ENCODE peak calls at places on chromosomes 5 and 9, in four cellular contexts. K is GM12878, Q is HepG2, C is H1. S is an unnamed sample.
A peak's percentile ranks its signal among the peaks of the same experiment; 100 is the strongest.

GRCh38 chr5:171750316-171750788 is 35.3 kb upstream of the SMIM23 start:
- DNase-seq in K (no peak), Q (peak; percentile 4), C (peak; percentile 58), S (no peak)

GRCh38 chr9:135862781-135863180 is 44.6 kb downstream of the CAMSAP1 start:
- DNase-seq in K (no peak), Q (no peak), C (no peak), S (no peak)

GRCh38 chr5:61182449-61182848 is 20.2 kb upstream of the SMIM15 start:
- DNase-seq in K (no peak), Q (no peak), C (no peak), S (no peak)

GRCh38 chr5:14142202-14142855 is 813 bp upstream of the TRIO start:
- DNase-seq in K (no peak), Q (no peak), C (no peak), S (no peak)

GRCh38 chr5:963310-963672 is 45.3 kb upstream of the NKD2 start:
- DNase-seq in K (no peak), Q (no peak), C (no peak), S (no peak)

GRCh38 chr9:21287280-21287679 is 17.8 kb downstream of the IFNA5 start:
- DNase-seq in K (no peak), Q (no peak), C (no peak), S (no peak)

GRCh38 chr5:82806513-82806912 is 270.7 kb downstream of the TMEM167A start:
- DNase-seq in K (no peak), Q (no peak), C (no peak), S (no peak)

GRCh38 chr5:143014017-143014651 is 244.0 kb downstream of the ARHGAP26 start:
- DNase-seq in K (no peak), Q (no peak), C (peak; percentile 86), S (peak; percentile 47)

GRCh38 chr5:94968507-94969095 is 316.3 kb downstream of the MCTP1 start:
- DNase-seq in K (peak; percentile 26), Q (peak; percentile 75), C (no peak), S (peak; percentile 33)

GRCh38 chr9:84271004-84271886 is 69.3 kb downstream of the SLC28A3 start:
- DNase-seq in K (no peak), Q (no peak), C (peak; percentile 63), S (peak; percentile 30)

GRCh38 chr5:8953911-8954310 is 592.0 kb downstream of the SEMA5A start:
- DNase-seq in K (no peak), Q (no peak), C (no peak), S (no peak)

GRCh38 chr5:8953016-8953415 is 592.9 kb downstream of the SEMA5A start:
- DNase-seq in K (peak; percentile 23), Q (no peak), C (no peak), S (no peak)

GRCh38 chr5:8952147-8952546 is 593.7 kb downstream of the SEMA5A start:
- DNase-seq in K (no peak), Q (no peak), C (no peak), S (no peak)

GRCh38 chr5:8956659-8957058 is 589.2 kb downstream of the SEMA5A start:
- DNase-seq in K (no peak), Q (no peak), C (no peak), S (no peak)

DNA sequence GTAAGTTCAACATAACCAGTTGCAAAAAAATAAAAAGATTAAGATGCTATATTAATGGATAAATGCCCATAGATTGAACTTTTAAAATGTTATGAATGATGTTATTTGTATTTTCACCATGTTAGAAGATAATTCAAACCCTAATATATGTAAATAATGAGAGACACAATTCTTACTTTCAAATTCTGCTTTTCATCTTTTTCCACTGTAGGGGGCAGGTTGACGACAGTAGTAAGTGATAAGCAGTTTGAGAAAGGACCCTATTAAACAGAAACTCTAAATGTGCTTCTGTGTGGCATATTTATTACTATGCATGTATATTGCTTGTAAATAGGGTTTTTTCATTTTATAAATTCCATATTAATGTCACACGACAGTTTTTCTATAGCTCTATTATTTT is 591.1 kb downstream of the SEMA5A start:
- DNase-seq in K (no peak), Q (no peak), C (no peak), S (no peak)
- TF ChIP-seq YY1 in K (no peak), Q (no peak), C (no peak), S (no peak)

DNA sequence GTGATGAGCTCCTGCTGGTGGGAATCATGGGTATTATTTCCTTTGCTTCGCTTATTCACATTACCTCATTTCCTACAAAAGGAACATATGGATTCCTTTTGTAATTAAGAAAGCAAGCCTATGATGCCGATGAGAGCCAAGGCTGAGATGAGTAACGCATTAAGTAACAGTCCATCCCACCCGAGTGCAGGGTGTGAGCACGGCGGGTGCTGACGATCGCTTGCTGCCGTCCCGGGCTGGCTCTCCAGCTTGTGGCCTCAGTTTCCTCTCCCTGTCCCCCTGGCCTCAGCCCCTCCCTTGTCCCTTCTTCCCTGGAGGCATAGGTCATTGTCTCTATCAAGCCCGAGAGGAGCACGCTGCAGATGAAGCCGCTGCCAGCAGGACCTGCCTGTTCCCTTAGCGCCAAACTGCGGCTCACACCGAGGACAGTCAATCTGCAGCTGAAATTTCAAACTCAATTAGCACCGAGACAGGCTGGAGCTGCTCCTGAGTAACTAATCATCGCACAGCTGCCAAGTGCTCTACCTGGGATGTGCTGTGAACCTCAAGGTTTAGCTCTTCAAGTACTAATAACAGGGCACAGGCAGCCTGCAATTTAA is 115.1 kb upstream of the RAPGEF1 start:
- DNase-seq in K (no peak), Q (no peak), C (no peak), S (no peak)
- TF ChIP-seq SUZ12 in K (no peak), Q (no peak), C (no peak), S (no peak)

DNA sequence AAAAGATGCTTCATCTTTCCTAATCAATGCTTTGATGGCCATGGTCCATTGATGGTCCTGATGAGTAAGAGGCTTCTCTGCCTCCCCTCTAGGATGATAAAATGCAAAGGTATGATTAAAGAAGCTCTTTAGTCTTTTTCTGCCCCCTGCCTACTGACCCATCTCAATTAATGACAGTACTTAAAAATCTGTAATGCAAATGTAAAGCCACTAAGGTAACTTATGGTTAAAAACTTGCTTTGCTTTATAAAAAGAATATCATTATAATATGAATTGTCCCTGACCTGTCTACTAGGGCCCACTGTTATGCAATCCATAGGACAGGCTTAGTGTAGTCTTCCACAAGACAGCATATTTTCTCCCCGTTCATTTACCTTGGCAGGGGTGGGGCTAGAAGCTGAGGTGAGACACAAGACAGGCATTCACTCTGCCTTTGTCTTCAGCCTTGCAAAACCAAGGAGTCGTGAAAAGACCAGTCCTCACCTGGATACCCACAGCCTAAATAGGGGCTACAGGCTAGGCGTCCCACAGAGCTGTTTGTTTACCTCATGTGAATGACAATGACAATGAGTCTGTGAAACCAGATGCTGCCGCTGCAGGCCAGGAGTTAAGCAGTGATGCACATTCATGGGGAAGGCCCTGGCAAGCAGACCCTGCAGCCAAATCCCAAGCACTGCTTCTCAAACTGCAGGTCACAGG is 60.4 kb downstream of the BNC2 start:
- DNase-seq in K (no peak), Q (no peak), C (peak; percentile 79), S (peak; percentile 98)
- H3K9ac ChIP-seq in K (no peak overlapping the region), Q (no peak overlapping the region), C (no peak overlapping the region), S (peak overlapping the region; percentile 14)

GRCh38 chr5:116068028-116068632 is 16.7 kb upstream of the COMMD10 start:
- DNase-seq in K (no peak), Q (peak; percentile 44), C (no peak), S (no peak)
- TF ChIP-seq YY1 in K (no peak), Q (no peak), C (no peak), S (no peak)

GRCh38 chr9:121157939-121158338 is 43.7 kb downstream of the RAB14 start:
- DNase-seq in K (no peak), Q (no peak), C (no peak), S (no peak)

GRCh38 chr9:121156263-121156731 is 45.4 kb downstream of the RAB14 start:
- DNase-seq in K (peak; percentile 72), Q (no peak), C (no peak), S (no peak)

GRCh38 chr9:121153642-121154041 is 48.0 kb downstream of the RAB14 start:
- DNase-seq in K (no peak), Q (no peak), C (no peak), S (no peak)

GRCh38 chr9:121150188-121150587 is 51.5 kb downstream of the RAB14 start:
- DNase-seq in K (no peak), Q (no peak), C (no peak), S (no peak)

GRCh38 chr9:121154782-121155181 is 46.9 kb downstream of the RAB14 start:
- DNase-seq in K (no peak), Q (no peak), C (no peak), S (no peak)
- TF ChIP-seq SUZ12 in K (no peak), Q (no peak), C (no peak), S (no peak)

GRCh38 chr9:124309665-124310064 is 51.9 kb downstream of the NEK6 start:
- DNase-seq in K (no peak), Q (peak; percentile 39), C (no peak), S (peak; percentile 40)
- H3K9ac ChIP-seq in K (no peak overlapping the region), Q (no peak overlapping the region), C (no peak overlapping the region), S (peak overlapping the region; percentile 43)

GRCh38 chr5:33474004-33474403 is 33.2 kb downstream of the TARS1 start:
- DNase-seq in K (no peak), Q (no peak), C (no peak), S (no peak)

GRCh38 chr5:33477816-33478215 is 37.1 kb downstream of the TARS1 start:
- DNase-seq in K (no peak), Q (no peak), C (no peak), S (no peak)

GRCh38 chr5:33474931-33475499 is 34.2 kb downstream of the TARS1 start:
- DNase-seq in K (no peak), Q (no peak), C (no peak), S (no peak)

GRCh38 chr5:33476992-33477391 is 36.2 kb downstream of the TARS1 start:
- DNase-seq in K (no peak), Q (no peak), C (no peak), S (no peak)

DNA sequence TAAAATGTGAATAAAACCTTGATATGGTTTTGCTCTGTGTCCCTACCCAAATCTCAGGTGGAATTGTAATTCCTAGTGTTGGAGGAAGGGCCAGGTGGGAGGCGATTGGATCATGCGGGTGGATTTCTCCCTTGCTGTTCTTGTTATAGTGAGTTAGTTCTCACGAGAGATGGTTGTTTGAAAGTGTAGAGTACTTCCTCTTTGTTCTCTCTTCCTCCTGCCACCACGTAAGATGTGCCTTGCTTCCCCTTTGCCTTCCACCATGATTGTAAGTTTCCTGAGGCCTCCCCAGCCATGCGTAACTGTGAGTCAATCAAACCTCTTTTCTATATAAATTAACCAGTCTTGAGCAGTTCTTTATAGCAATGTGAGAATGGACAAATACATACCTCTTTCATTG is 34.9 kb downstream of the TARS1 start:
- DNase-seq in K (no peak), Q (no peak), C (no peak), S (no peak)
- TF ChIP-seq YY1 in K (no peak), Q (no peak), C (no peak), S (no peak)

DNA sequence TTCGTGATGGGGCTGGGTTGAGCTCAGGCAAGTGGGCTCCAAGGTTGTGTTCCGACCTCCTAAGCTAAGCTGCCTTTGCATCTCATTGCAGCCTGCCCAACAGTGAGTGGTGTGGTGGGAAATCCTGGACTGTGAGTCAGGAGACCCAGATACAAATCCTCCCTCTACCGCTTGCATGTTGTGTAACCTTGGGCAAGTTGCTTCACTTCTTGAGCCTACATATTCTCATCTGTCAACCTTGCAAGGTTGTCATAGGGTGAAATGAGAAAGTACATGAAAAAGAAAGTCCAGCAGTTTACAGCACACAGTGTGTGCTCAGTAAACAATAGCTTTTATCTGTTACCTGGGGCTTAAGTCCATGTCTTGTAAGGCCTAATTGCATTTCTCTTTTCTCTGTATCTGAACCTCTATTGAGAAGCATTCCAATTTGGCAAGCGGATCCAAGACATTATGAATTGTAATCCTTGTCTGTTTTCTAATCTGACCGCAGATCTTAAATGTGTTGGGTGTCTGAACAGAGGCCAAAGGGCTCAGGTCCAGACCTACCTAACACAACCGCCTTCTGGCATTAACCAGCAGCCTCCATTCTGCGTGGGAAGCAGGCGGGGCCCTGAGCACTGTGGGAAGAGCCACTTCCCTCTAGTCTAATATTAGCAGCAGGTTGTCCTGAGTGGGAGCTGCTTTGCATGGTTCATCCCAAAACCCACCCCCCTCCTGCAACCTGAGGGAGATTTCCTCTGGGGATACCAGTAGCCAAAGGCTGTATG is 1.8 kb upstream of the GALNT12 start:
- DNase-seq in K (no peak), Q (no peak), C (no peak), S (no peak)
- TF ChIP-seq SUZ12 in K (no peak), Q (no peak), C (no peak), S (no peak)